ENCODE peak calls at places on chromosome 22, in four cellular contexts. S, Y, J and V are unnamed samples.

GRCh38 chr22:30864441-30865420 is 103.8 kb downstream of the MORC2 start:
- DNase-seq in S (no peak), Y (no peak), J (peak), V (no peak)

GRCh38 chr22:30228509-30229359 is 17.8 kb downstream of the LIF start:
- DNase-seq in S (no peak), Y (no peak), J (no peak), V (no peak)

GRCh38 chr22:39084666-39085065 is 7.6 kb downstream of the APOBEC3G start:
- DNase-seq in S (no peak), Y (no peak), J (no peak), V (no peak)

GRCh38 chr22:40668611-40669390 is 10.5 kb upstream of the MCHR1 start:
- DNase-seq in S (peak), Y (no peak), J (peak), V (no peak)

GRCh38 chr22:19169947-19170318 is 8.6 kb downstream of the SLC25A1 start:
- DNase-seq in S (no peak), Y (no peak), J (no peak), V (no peak)

GRCh38 chr22:20243545-20244249 is 24.4 kb downstream of the RTN4R start:
- DNase-seq in S (no peak), Y (no peak), J (peak), V (no peak)

GRCh38 chr22:26568207-26568706 is 21.7 kb downstream of the TPST2 start:
- DNase-seq in S (no peak), Y (no peak), J (no peak), V (peak)

GRCh38 chr22:30822216-30823014 is 127.7 kb downstream of the OSBP2 start:
- DNase-seq in S (no peak), Y (no peak), J (peak), V (peak)

GRCh38 chr22:22925146-22925794 is 37.7 kb downstream of the IGLL5 start:
- DNase-seq in S (no peak), Y (no peak), J (peak), V (no peak)

GRCh38 chr22:47337161-47337621 is 574.7 kb downstream of the TBC1D22A start:
- DNase-seq in S (peak), Y (no peak), J (no peak), V (no peak)

GRCh38 chr22:41683616-41684015 is 5.1 kb downstream of the SNU13 start:
- DNase-seq in S (no peak), Y (no peak), J (no peak), V (no peak)

GRCh38 chr22:19179472-19180048 is 1.0 kb upstream of the SLC25A1 start:
- DNase-seq in S (peak), Y (peak), J (peak), V (peak)

GRCh38 chr22:21450320-21450831 is 16.8 kb upstream of the TMEM191C start:
- DNase-seq in S (no peak), Y (no peak), J (no peak), V (peak)
- TF ChIP-seq ETV6 in S (no peak), Y (no peak), J (no peak), V (no peak)

GRCh38 chr22:27573992-27574391 is 227.6 kb downstream of the MN1 start:
- DNase-seq in S (no peak), Y (no peak), J (no peak), V (no peak)
- TF ChIP-seq CREB1 in S (no peak), Y (no peak), J (no peak), V (no peak)

DNA sequence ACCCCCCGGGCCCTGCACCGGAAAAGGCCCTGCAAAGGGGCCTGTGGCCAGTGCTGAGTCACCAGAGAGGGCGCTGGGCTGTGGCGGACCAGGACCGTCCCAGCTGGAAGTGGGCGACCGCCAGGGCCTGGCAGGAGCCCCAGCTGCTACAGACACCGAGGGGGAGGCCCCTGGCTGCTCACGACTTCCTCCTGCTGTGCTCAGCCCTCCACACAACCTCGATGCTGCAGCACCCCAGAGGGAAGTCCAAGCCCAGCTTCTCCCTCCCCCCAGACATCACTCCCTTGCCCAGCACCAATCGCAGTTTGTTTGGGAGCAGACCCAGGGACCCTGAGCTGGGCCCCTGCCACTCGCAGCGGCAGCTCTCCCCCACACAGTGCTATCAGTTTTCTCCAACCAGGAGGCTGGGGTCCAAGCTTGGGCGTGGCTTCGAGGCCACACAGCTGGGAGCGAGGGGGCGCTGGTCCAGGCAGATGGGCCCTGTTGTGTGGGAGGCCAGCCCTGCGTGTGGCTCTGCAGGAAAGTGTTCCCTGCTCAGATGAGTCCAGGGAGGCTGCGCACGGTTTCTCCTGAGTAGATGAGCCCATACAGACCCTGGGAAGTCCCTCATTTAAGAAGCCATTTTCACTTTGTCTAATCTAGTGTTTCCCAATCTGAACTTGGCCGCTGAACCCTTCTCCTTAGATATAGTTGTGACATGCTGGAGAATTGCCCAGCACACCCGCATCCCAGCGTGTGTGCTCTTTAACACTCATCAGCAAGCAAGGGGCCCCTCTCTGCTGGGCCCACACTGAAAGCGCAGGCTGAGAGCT is 5.6 kb upstream of the SH3BP1 start:
- DNase-seq in S (peak), Y (peak), J (peak), V (peak)
- TF ChIP-seq ETV6 in S (no peak), Y (peak), J (no peak), V (peak)

GRCh38 chr22:44109417-44109816 is 71.3 kb upstream of the PARVG start:
- DNase-seq in S (no peak), Y (no peak), J (no peak), V (no peak)

GRCh38 chr22:44108076-44108475 is 72.6 kb upstream of the PARVG start:
- DNase-seq in S (no peak), Y (no peak), J (no peak), V (no peak)

GRCh38 chr22:44108806-44109385 is 71.8 kb upstream of the PARVG start:
- DNase-seq in S (no peak), Y (no peak), J (no peak), V (no peak)

GRCh38 chr22:44103735-44104134 is 77.0 kb upstream of the PARVG start:
- DNase-seq in S (no peak), Y (no peak), J (no peak), V (no peak)

DNA sequence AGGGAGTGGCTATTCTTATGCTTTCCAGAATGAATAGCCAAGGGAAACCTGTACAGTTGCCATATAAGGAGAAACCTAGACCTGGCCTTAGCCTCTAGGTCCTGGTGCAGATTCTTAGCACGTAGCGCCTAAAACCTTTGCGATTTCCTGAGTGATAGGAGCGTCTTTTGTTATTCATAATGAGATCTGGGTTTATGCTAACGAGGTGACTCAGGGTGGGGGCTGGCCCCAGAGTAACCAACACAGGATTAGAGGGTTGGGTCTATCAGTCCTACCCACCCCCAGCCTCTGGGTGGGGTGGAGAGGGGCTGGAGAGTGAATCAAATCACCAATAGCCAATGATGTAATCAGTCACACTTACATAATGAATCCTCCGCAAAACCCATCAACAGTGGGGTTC is 73.4 kb upstream of the PARVG start:
- DNase-seq in S (no peak), Y (no peak), J (no peak), V (peak)
- TF ChIP-seq CREB1 in S (no peak), Y (no peak), J (no peak), V (no peak)

GRCh38 chr22:29080061-29080975 is 7.5 kb downstream of the KREMEN1 start:
- DNase-seq in S (no peak), Y (no peak), J (no peak), V (no peak)

GRCh38 chr22:29082826-29083545 is 10.2 kb downstream of the KREMEN1 start:
- DNase-seq in S (no peak), Y (no peak), J (no peak), V (no peak)

GRCh38 chr22:29079218-29079901 is 6.5 kb downstream of the KREMEN1 start:
- DNase-seq in S (no peak), Y (no peak), J (no peak), V (no peak)

GRCh38 chr22:29081499-29082236 is 8.8 kb downstream of the KREMEN1 start:
- DNase-seq in S (no peak), Y (no peak), J (no peak), V (no peak)

GRCh38 chr22:29083576-29084566 is 11.0 kb downstream of the KREMEN1 start:
- DNase-seq in S (no peak), Y (no peak), J (no peak), V (no peak)
- TF ChIP-seq ETV6 in S (no peak), Y (no peak), J (no peak), V (no peak)

GRCh38 chr22:36136475-36136874 is 24.1 kb downstream of the APOL3 start:
- DNase-seq in S (no peak), Y (no peak), J (no peak), V (no peak)

GRCh38 chr22:36135306-36135705 is 25.2 kb downstream of the APOL3 start:
- DNase-seq in S (no peak), Y (no peak), J (no peak), V (no peak)

GRCh38 chr22:36136988-36137387 is 23.6 kb downstream of the APOL3 start:
- DNase-seq in S (no peak), Y (no peak), J (no peak), V (no peak)

GRCh38 chr22:36131907-36132306 is 28.6 kb downstream of the APOL3 start:
- DNase-seq in S (no peak), Y (no peak), J (no peak), V (no peak)

GRCh38 chr22:36134167-36134566 is 26.4 kb downstream of the APOL3 start:
- DNase-seq in S (no peak), Y (no peak), J (no peak), V (no peak)
- TF ChIP-seq CREB1 in S (no peak), Y (no peak), J (no peak), V (no peak)